ENCODE peak calls at places on chromosomes 11 and 22, in ten cellular contexts. Q is stimulated activated CD4-positive, alpha-beta T cell treated with anti-CD3 and anti-CD28 coated beads, Interleukin-15, amount 100 ng/mL, for 24 hours; P is activated CD4-positive, alpha-beta T cell treated with anti-CD3 and anti-CD28 coated beads, Interleukin-2, amount 10 ng/mL, durations not matched to agents 7 days and 5 days; M is H1; R is coronary artery; V is AG08396; N is NCI-H345; W is RPMI7951; S is GM19239; H is naive thymus-derived CD8-positive, alpha-beta T cell. Z is an unnamed sample.

GRCh38 chr11:108405706-108406105 is 61.6 kb downstream of the C11orf65 start:
- DNase-seq in Q (no peak), P (no peak), M (no peak), R (no peak), V (no peak), N (no peak), W (no peak), S (no peak), H (no peak), Z (no peak)

GRCh38 chr11:58133329-58134076 is 8.2 kb upstream of the OR9I1 start:
- DNase-seq in Q (no peak), P (no peak), M (no peak), R (no peak), V (no peak), N (no peak), W (no peak), S (no peak), H (no peak), Z (no peak)

GRCh38 chr11:44016546-44017442 is 31.0 kb upstream of the ACCSL start:
- DNase-seq in Q (no peak), P (no peak), M (no peak), R (peak; percentile 70), V (no peak), N (no peak), W (no peak), S (no peak), H (no peak), Z (no peak)

GRCh38 chr11:91859666-91860065 is 365.0 kb upstream of the FAT3 start:
- DNase-seq in Q (no peak), P (no peak), M (no peak), R (no peak), V (no peak), N (no peak), W (no peak), S (no peak), H (no peak), Z (no peak)

GRCh38 chr22:32396746-32397145 is 15.3 kb downstream of the RTCB start:
- DNase-seq in Q (no peak), P (no peak), M (no peak), R (no peak), V (no peak), N (no peak), W (no peak), S (no peak), H (no peak), Z (no peak)

GRCh38 chr11:45031912-45032519 is 81.3 kb upstream of the TP53I11 start:
- DNase-seq in Q (no peak), P (no peak), M (no peak), R (no peak), V (no peak), N (no peak), W (no peak), S (peak; percentile 46), H (no peak), Z (no peak)

GRCh38 chr22:19132693-19133400 is 1.7 kb downstream of the TSSK2 start:
- DNase-seq in Q (no peak), P (no peak), M (no peak), R (no peak), V (no peak), N (no peak), W (no peak), S (no peak), H (no peak), Z (no peak)

GRCh38 chr11:61955416-61956135 is 5.4 kb downstream of the BEST1 start:
- DNase-seq in Q (peak; percentile 39), P (peak; percentile 38), M (peak; percentile 83), R (no peak), V (no peak), N (no peak), W (no peak), S (no peak), H (no peak), Z (no peak)

GRCh38 chr11:117366183-117366582 is 38.5 kb downstream of the CEP164 start:
- DNase-seq in Q (no peak), P (no peak), M (no peak), R (no peak), V (no peak), N (no peak), W (no peak), S (no peak), H (no peak), Z (no peak)

GRCh38 chr11:16040151-16040550 is 316.2 kb downstream of the SOX6 start:
- DNase-seq in Q (no peak), P (no peak), M (no peak), R (no peak), V (no peak), N (no peak), W (no peak), S (no peak), H (no peak), Z (no peak)

GRCh38 chr11:130480166-130480565 is 31.7 kb downstream of the ADAMTS15 start:
- DNase-seq in Q (no peak), P (no peak), M (no peak), R (no peak), V (peak; percentile 43), N (no peak), W (peak; percentile 17), S (no peak), H (no peak), Z (no peak)

GRCh38 chr11:19735512-19735911 is 22.9 kb downstream of the NAV2 start:
- DNase-seq in Q (no peak), P (no peak), M (no peak), R (no peak), V (peak; percentile 23), N (no peak), W (no peak), S (no peak), H (no peak), Z (no peak)

GRCh38 chr22:50396751-50397370 is 53.7 kb downstream of the PPP6R2 start:
- DNase-seq in Q (no peak), P (no peak), M (no peak), R (no peak), V (no peak), N (no peak), W (no peak), S (no peak), H (no peak), Z (no peak)

GRCh38 chr22:25514436-25514835 is 50.0 kb upstream of the GRK3 start:
- DNase-seq in Q (no peak), P (no peak), M (no peak), R (no peak), V (no peak), N (no peak), W (no peak), S (no peak), H (no peak), Z (no peak)

GRCh38 chr11:44893250-44894216 is 57.1 kb downstream of the TP53I11 start:
- DNase-seq in Q (no peak), P (no peak), M (no peak), R (no peak), V (no peak), N (no peak), W (no peak), S (no peak), H (no peak), Z (no peak)

GRCh38 chr11:106480581-106481185 is 403.2 kb downstream of the AASDHPPT start:
- DNase-seq in Q (no peak), P (no peak), M (no peak), R (no peak), V (no peak), N (no peak), W (peak; percentile 79), S (no peak), H (no peak), Z (no peak)

GRCh38 chr11:60872124-60872951 is 5.0 kb downstream of the ZP1 start:
- DNase-seq in Q (no peak), P (no peak), M (no peak), R (no peak), V (no peak), N (no peak), W (peak; percentile 78), S (no peak), H (no peak), Z (no peak)

GRCh38 chr11:124669193-124669592 is 4.3 kb downstream of the SIAE start:
- DNase-seq in Q (peak; percentile 35), P (peak; percentile 60), M (no peak), R (no peak), V (peak; percentile 60), N (peak; percentile 28), W (peak; percentile 53), S (peak; percentile 34), H (peak; percentile 52), Z (no peak)

GRCh38 chr11:65505434-65506315 is 6.8 kb downstream of the MALAT1 start:
- DNase-seq in Q (no peak), P (no peak), M (no peak), R (no peak), V (no peak), N (no peak), W (peak; percentile 31), S (no peak), H (no peak), Z (peak; percentile 29)

Z was measured in HS-27A.